ENCODE peak calls at places on chromosomes 12 and 14, in nine cellular contexts. One of them, this sample, is unnamed. For H3K9me3, the result is how much of the 10 kb centered on the place peaks cover.

GRCh38 chr12:53980448-53981388 is 4.2 kb upstream of the HOXC10 start:
- DNase-seq in CD4-positive, CD25-positive, alpha-beta regulatory T cell: no peak
- DNase-seq in lower lobe of right lung: no peak
- DNase-seq in tibial artery: no peak
- DNase-seq in IMR-90: no peak
- DNase-seq in H9: no peak
- DNase-seq in MM.1S: no peak
- DNase-seq in hepatocyte: no peak
- DNase-seq in fibroblast of lung: no peak
- DNase-seq in this sample: no peak

GRCh38 chr12:96255077-96255476 is 60.9 kb downstream of the ELK3 start:
- DNase-seq in CD4-positive, CD25-positive, alpha-beta regulatory T cell: no peak
- DNase-seq in lower lobe of right lung: peak
- DNase-seq in tibial artery: peak
- DNase-seq in IMR-90: peak
- DNase-seq in H9: no peak
- DNase-seq in MM.1S: no peak
- DNase-seq in hepatocyte: no peak
- DNase-seq in fibroblast of lung: peak
- DNase-seq in this sample: no peak

GRCh38 chr14:58138065-58138718 is 13.8 kb downstream of the ARMH4 start:
- DNase-seq in CD4-positive, CD25-positive, alpha-beta regulatory T cell: no peak
- DNase-seq in lower lobe of right lung: no peak
- DNase-seq in tibial artery: no peak
- DNase-seq in IMR-90: no peak
- DNase-seq in H9: no peak
- DNase-seq in MM.1S: no peak
- DNase-seq in hepatocyte: peak
- DNase-seq in fibroblast of lung: no peak
- DNase-seq in this sample: peak

GRCh38 chr12:65430571-65431306 is 152.3 kb downstream of the MSRB3 start:
- DNase-seq in CD4-positive, CD25-positive, alpha-beta regulatory T cell: no peak
- DNase-seq in lower lobe of right lung: no peak
- DNase-seq in tibial artery: no peak
- DNase-seq in IMR-90: peak
- DNase-seq in H9: no peak
- DNase-seq in MM.1S: no peak
- DNase-seq in hepatocyte: no peak
- DNase-seq in fibroblast of lung: peak
- DNase-seq in this sample: no peak

GRCh38 chr12:30582943-30583342 is 112.7 kb downstream of the IPO8 start:
- DNase-seq in CD4-positive, CD25-positive, alpha-beta regulatory T cell: no peak
- DNase-seq in lower lobe of right lung: no peak
- DNase-seq in tibial artery: no peak
- DNase-seq in IMR-90: peak
- DNase-seq in H9: no peak
- DNase-seq in MM.1S: no peak
- DNase-seq in hepatocyte: no peak
- DNase-seq in fibroblast of lung: no peak
- DNase-seq in this sample: no peak

GRCh38 chr14:92922883-92923743 is at the start of gene CHGA:
- DNase-seq in CD4-positive, CD25-positive, alpha-beta regulatory T cell: no peak
- DNase-seq in lower lobe of right lung: peak
- DNase-seq in tibial artery: no peak
- DNase-seq in IMR-90: peak
- DNase-seq in H9: peak
- DNase-seq in MM.1S: no peak
- DNase-seq in hepatocyte: peak
- DNase-seq in fibroblast of lung: peak
- DNase-seq in this sample: peak

GRCh38 chr12:93526786-93527428 is 45.6 kb upstream of the SOCS2 start:
- DNase-seq in CD4-positive, CD25-positive, alpha-beta regulatory T cell: no peak
- DNase-seq in lower lobe of right lung: no peak
- DNase-seq in tibial artery: no peak
- DNase-seq in IMR-90: peak
- DNase-seq in H9: no peak
- DNase-seq in MM.1S: no peak
- DNase-seq in hepatocyte: peak
- DNase-seq in fibroblast of lung: peak
- DNase-seq in this sample: peak

GRCh38 chr14:57302883-57303282 is 34.1 kb downstream of the AP5M1 start:
- DNase-seq in CD4-positive, CD25-positive, alpha-beta regulatory T cell: no peak
- DNase-seq in lower lobe of right lung: no peak
- DNase-seq in tibial artery: no peak
- DNase-seq in IMR-90: no peak
- DNase-seq in H9: no peak
- DNase-seq in MM.1S: no peak
- DNase-seq in hepatocyte: no peak
- DNase-seq in fibroblast of lung: no peak
- DNase-seq in this sample: no peak

GRCh38 chr12:9919443-9919842 is 12.7 kb downstream of the CLEC2A start:
- DNase-seq in CD4-positive, CD25-positive, alpha-beta regulatory T cell: no peak
- DNase-seq in lower lobe of right lung: no peak
- DNase-seq in tibial artery: no peak
- DNase-seq in IMR-90: no peak
- DNase-seq in H9: no peak
- DNase-seq in MM.1S: no peak
- DNase-seq in hepatocyte: no peak
- DNase-seq in fibroblast of lung: no peak
- DNase-seq in this sample: no peak

GRCh38 chr12:110694330-110694891 is 5.5 kb upstream of the HVCN1 start:
- DNase-seq in CD4-positive, CD25-positive, alpha-beta regulatory T cell: no peak
- DNase-seq in lower lobe of right lung: peak
- DNase-seq in tibial artery: peak
- DNase-seq in IMR-90: no peak
- DNase-seq in H9: no peak
- DNase-seq in MM.1S: no peak
- DNase-seq in hepatocyte: no peak
- DNase-seq in fibroblast of lung: no peak
- DNase-seq in this sample: no peak

GRCh38 chr12:89648211-89648930 is 60.3 kb downstream of the ATP2B1 start:
- DNase-seq in CD4-positive, CD25-positive, alpha-beta regulatory T cell: no peak
- DNase-seq in lower lobe of right lung: no peak
- DNase-seq in tibial artery: no peak
- DNase-seq in IMR-90: peak
- DNase-seq in H9: peak
- DNase-seq in MM.1S: no peak
- DNase-seq in hepatocyte: peak
- DNase-seq in fibroblast of lung: peak
- DNase-seq in this sample: peak

GRCh38 chr12:123131879-123132402 is 18.9 kb downstream of the PITPNM2 start:
- DNase-seq in CD4-positive, CD25-positive, alpha-beta regulatory T cell: peak
- DNase-seq in lower lobe of right lung: peak
- DNase-seq in tibial artery: no peak
- DNase-seq in IMR-90: no peak
- DNase-seq in H9: no peak
- DNase-seq in MM.1S: peak
- DNase-seq in hepatocyte: no peak
- DNase-seq in fibroblast of lung: no peak
- DNase-seq in this sample: peak

GRCh38 chr12:124443929-124444712 is 123.3 kb downstream of the NCOR2 start:
- DNase-seq in CD4-positive, CD25-positive, alpha-beta regulatory T cell: no peak
- DNase-seq in lower lobe of right lung: peak
- DNase-seq in tibial artery: no peak
- DNase-seq in IMR-90: peak
- DNase-seq in H9: no peak
- DNase-seq in MM.1S: no peak
- DNase-seq in hepatocyte: no peak
- DNase-seq in fibroblast of lung: peak
- DNase-seq in this sample: no peak

GRCh38 chr14:99134333-99135046 is 137.5 kb downstream of the BCL11B start:
- DNase-seq in CD4-positive, CD25-positive, alpha-beta regulatory T cell: no peak
- DNase-seq in lower lobe of right lung: no peak
- DNase-seq in tibial artery: peak
- DNase-seq in IMR-90: no peak
- DNase-seq in H9: no peak
- DNase-seq in MM.1S: no peak
- DNase-seq in hepatocyte: no peak
- DNase-seq in fibroblast of lung: no peak
- DNase-seq in this sample: no peak

GRCh38 chr14:92694807-92695206 is 53.6 kb downstream of the LGMN start:
- DNase-seq in CD4-positive, CD25-positive, alpha-beta regulatory T cell: no peak
- DNase-seq in lower lobe of right lung: no peak
- DNase-seq in tibial artery: no peak
- DNase-seq in IMR-90: no peak
- DNase-seq in H9: no peak
- DNase-seq in MM.1S: no peak
- DNase-seq in hepatocyte: no peak
- DNase-seq in fibroblast of lung: no peak
- DNase-seq in this sample: no peak

GRCh38 chr14:52834440-52834842 is 43.0 kb upstream of the GNPNAT1 start:
- DNase-seq in CD4-positive, CD25-positive, alpha-beta regulatory T cell: no peak
- DNase-seq in lower lobe of right lung: no peak
- DNase-seq in tibial artery: no peak
- DNase-seq in IMR-90: peak
- DNase-seq in H9: no peak
- DNase-seq in MM.1S: no peak
- DNase-seq in hepatocyte: peak
- DNase-seq in fibroblast of lung: peak
- DNase-seq in this sample: no peak

GRCh38 chr12:131860472-131861260 is 32.5 kb downstream of the MMP17 start:
- DNase-seq in CD4-positive, CD25-positive, alpha-beta regulatory T cell: no peak
- DNase-seq in lower lobe of right lung: peak
- DNase-seq in tibial artery: peak
- DNase-seq in IMR-90: peak
- DNase-seq in H9: peak
- DNase-seq in MM.1S: no peak
- DNase-seq in hepatocyte: peak
- DNase-seq in fibroblast of lung: peak
- DNase-seq in this sample: peak

DNA sequence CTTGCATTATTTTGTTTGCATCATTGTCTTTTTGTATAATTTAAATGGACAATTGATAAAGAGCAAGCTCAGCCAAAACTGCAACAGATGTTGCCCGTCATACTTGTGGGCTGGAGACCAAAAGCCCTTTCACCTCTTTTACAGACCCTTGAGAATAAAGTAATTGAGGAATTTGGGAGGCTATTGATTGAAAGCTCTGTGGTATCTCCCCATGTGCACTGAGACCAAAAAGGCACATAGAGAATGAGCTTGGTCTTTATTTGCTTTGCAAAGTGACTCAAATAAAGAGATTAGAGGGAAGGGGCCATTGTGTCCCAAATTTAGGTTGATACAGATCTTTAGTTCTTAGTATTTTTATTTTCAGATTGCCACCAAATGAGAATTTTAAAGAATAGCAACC is 617.6 kb downstream of the TRHDE start:
- DNase-seq in CD4-positive, CD25-positive, alpha-beta regulatory T cell: no peak
- DNase-seq in lower lobe of right lung: no peak
- DNase-seq in tibial artery: no peak
- DNase-seq in IMR-90: no peak
- DNase-seq in H9: no peak
- DNase-seq in MM.1S: no peak
- DNase-seq in hepatocyte: no peak
- DNase-seq in fibroblast of lung: no peak
- DNase-seq in this sample: no peak
- H3K9me3 ChIP-seq in CD4-positive, CD25-positive, alpha-beta regulatory T cell: under half
- H3K9me3 ChIP-seq in lower lobe of right lung: under half
- H3K9me3 ChIP-seq in tibial artery: under half
- H3K9me3 ChIP-seq in IMR-90: under half
- H3K9me3 ChIP-seq in H9: under half
- H3K9me3 ChIP-seq in MM.1S: under half
- H3K9me3 ChIP-seq in hepatocyte: under half
- H3K9me3 ChIP-seq in fibroblast of lung: under half
- H3K9me3 ChIP-seq in this sample: under half

DNA sequence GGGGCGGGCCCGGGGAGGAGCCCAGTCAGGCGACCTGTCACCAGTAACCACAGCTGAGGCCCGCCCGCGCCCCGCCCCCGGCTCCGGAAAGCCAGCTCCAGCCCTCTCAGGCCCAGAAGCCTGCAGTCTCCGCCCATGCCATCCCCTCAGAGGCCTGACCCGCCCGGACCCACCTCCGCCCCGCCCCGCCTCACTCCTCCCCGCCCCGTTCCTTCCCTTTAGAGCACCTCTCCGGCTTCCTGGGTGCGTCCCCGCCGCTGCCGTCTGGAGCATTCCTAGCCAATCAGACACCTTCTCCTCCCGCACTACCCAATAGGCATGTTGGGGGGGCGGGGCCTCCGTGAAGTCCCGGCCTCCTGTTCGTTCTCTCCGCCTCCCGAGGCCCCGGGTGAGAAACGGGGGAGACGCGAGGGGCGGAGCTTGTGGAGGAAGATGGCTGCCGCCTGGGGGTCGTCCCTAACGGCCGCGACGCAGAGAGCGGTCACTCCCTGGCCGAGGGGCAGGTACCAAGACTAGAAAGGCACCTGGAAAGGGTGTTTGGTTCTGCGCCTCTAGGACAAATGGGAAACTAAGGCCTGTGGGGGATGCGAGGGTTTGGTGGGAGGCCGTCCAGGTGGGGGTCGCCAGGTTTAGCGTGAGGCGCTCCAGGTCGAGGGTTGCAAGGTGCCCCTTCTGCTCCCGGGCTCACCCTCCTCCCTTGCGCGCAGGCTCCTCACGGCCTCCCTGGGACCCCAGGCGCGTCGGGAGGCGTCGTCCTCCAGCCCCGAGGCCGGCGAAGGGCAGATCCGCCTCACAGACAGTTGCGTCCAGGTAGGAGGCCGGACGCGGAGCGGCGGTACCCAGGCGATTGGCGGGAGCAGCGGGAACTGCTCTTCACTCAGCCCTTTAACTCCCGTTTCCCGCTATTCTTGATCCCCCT is at the start of gene ISCA2:
- DNase-seq in CD4-positive, CD25-positive, alpha-beta regulatory T cell: peak
- DNase-seq in lower lobe of right lung: peak
- DNase-seq in tibial artery: peak
- DNase-seq in IMR-90: peak
- DNase-seq in H9: peak
- DNase-seq in MM.1S: peak
- DNase-seq in hepatocyte: peak
- DNase-seq in fibroblast of lung: peak
- DNase-seq in this sample: peak
- H3K27ac ChIP-seq in CD4-positive, CD25-positive, alpha-beta regulatory T cell: peak
- H3K27ac ChIP-seq in lower lobe of right lung: peak
- H3K27ac ChIP-seq in tibial artery: peak
- H3K27ac ChIP-seq in IMR-90: peak
- H3K27ac ChIP-seq in H9: peak
- H3K27ac ChIP-seq in MM.1S: peak
- H3K27ac ChIP-seq in hepatocyte: peak
- H3K27ac ChIP-seq in fibroblast of lung: peak
- H3K27ac ChIP-seq in this sample: peak

DNA sequence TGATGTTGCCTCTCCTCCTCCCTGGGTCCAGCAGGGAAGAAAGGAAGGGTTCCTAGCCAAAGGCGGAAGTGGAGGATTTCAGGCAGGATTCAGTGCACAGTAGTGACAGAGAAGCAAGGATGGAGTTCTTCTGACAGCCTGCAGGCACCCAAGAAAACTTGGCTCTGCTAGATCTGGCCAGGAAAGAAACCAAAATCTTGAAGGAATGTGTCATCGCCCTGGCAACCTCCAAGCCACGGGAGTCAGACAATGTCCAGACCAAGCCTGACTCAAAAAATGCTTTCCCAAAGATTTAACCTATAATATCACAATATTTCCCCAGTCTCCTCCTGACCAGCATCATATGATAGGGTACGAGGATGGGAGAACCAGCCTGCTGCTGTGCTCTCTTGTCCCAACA is 22.8 kb upstream of the DHRS4 start:
- DNase-seq in CD4-positive, CD25-positive, alpha-beta regulatory T cell: no peak
- DNase-seq in lower lobe of right lung: no peak
- DNase-seq in tibial artery: peak
- DNase-seq in IMR-90: peak
- DNase-seq in H9: no peak
- DNase-seq in MM.1S: no peak
- DNase-seq in hepatocyte: no peak
- DNase-seq in fibroblast of lung: no peak
- DNase-seq in this sample: no peak
- H3K9me3 ChIP-seq in CD4-positive, CD25-positive, alpha-beta regulatory T cell: under half
- H3K9me3 ChIP-seq in lower lobe of right lung: under half
- H3K9me3 ChIP-seq in tibial artery: under half
- H3K9me3 ChIP-seq in IMR-90: under half
- H3K9me3 ChIP-seq in H9: under half
- H3K9me3 ChIP-seq in MM.1S: under half
- H3K9me3 ChIP-seq in hepatocyte: under half
- H3K9me3 ChIP-seq in fibroblast of lung: under half
- H3K9me3 ChIP-seq in this sample: under half

GRCh38 chr12:4115570-4115969 is 158.0 kb upstream of the CCND2 start:
- DNase-seq in CD4-positive, CD25-positive, alpha-beta regulatory T cell: no peak
- DNase-seq in lower lobe of right lung: no peak
- DNase-seq in tibial artery: no peak
- DNase-seq in IMR-90: no peak
- DNase-seq in H9: peak
- DNase-seq in MM.1S: no peak
- DNase-seq in hepatocyte: no peak
- DNase-seq in fibroblast of lung: no peak
- DNase-seq in this sample: peak
- H3K27ac ChIP-seq in CD4-positive, CD25-positive, alpha-beta regulatory T cell: peak
- H3K27ac ChIP-seq in lower lobe of right lung: no peak
- H3K27ac ChIP-seq in tibial artery: no peak
- H3K27ac ChIP-seq in IMR-90: no peak
- H3K27ac ChIP-seq in H9: no peak
- H3K27ac ChIP-seq in MM.1S: peak
- H3K27ac ChIP-seq in hepatocyte: no peak
- H3K27ac ChIP-seq in fibroblast of lung: no peak
- H3K27ac ChIP-seq in this sample: peak

This sample was measured in small intestine.